ENCODE peak calls at places on chromosomes 5 and 9, in four cellular contexts. N is hepatocyte, O is A549, F is IMR-90. V is an unnamed sample.

GRCh38 chr5:175709276-175709781 is 51.5 kb downstream of the HRH2 start:
- DNase-seq in O (no peak), F (no peak), N (no peak), V (no peak)

GRCh38 chr5:138900281-138900965 is 25.3 kb upstream of the LRRTM2 start:
- DNase-seq in F (peak), O (no peak), N (no peak), V (peak)

GRCh38 chr9:17588395-17588794 is 9.5 kb downstream of the SH3GL2 start:
- DNase-seq in O (no peak), F (no peak), N (no peak), V (no peak)

GRCh38 chr5:154860123-154860522 is 1.7 kb downstream of the CNOT8 start:
- DNase-seq in N (no peak), O (no peak), F (peak), V (peak)

GRCh38 chr9:85522459-85523092 is 219.2 kb downstream of the AGTPBP1 start:
- DNase-seq in N (peak), F (peak), O (peak), V (peak)

GRCh38 chr5:32552936-32553335 is 32.4 kb upstream of the SUB1 start:
- DNase-seq in F (no peak), N (no peak), O (no peak), V (no peak)

GRCh38 chr9:109270971-109271900 is 49.6 kb downstream of the EPB41L4B start:
- DNase-seq in N (no peak), O (no peak), F (no peak), V (no peak)

GRCh38 chr5:11149136-11149535 is 388.1 kb upstream of the DAP start:
- DNase-seq in N (no peak), O (no peak), F (no peak), V (no peak)

GRCh38 chr9:91948423-91949292 is 1.4 kb downstream of the ROR2 start:
- DNase-seq in N (peak), F (peak), O (peak), V (peak)

GRCh38 chr5:7094626-7095025 is 301.3 kb upstream of the ADCY2 start:
- DNase-seq in N (peak), F (no peak), O (no peak), V (no peak)

GRCh38 chr5:29169851-29170250 is 2023.6 kb upstream of the CDH6 start:
- DNase-seq in N (no peak), O (no peak), F (no peak), V (no peak)

GRCh38 chr9:133420392-133420827 is 1.8 kb upstream of the ADAMTS13 start:
- DNase-seq in N (no peak), F (no peak), O (no peak), V (no peak)

GRCh38 chr9:121271368-121272351 is 3.7 kb downstream of the GSN start:
- DNase-seq in N (peak), O (no peak), F (peak), V (peak)

GRCh38 chr5:162939962-162940361 is 497.4 kb upstream of the CCNG1 start:
- DNase-seq in N (no peak), F (no peak), O (no peak), V (no peak)

GRCh38 chr5:109454726-109455505 is 45.1 kb upstream of the PJA2 start:
- DNase-seq in O (no peak), F (peak), N (no peak), V (peak)

GRCh38 chr5:53908752-53909151 is 348.3 kb downstream of the NDUFS4 start:
- DNase-seq in O (no peak), F (no peak), N (no peak), V (no peak)

GRCh38 chr5:142506046-142506445 is 179.8 kb downstream of the FGF1 start:
- DNase-seq in N (no peak), F (peak), O (no peak), V (peak)

GRCh38 chr5:175788155-175788787 is 83.1 kb upstream of the CPLX2 start:
- DNase-seq in O (no peak), F (no peak), N (no peak), V (no peak)

GRCh38 chr9:75451045-75451444 is 362.7 kb downstream of the OSTF1 start:
- DNase-seq in N (no peak), F (no peak), O (no peak), V (no peak)

GRCh38 chr5:81014348-81014747 is 54.2 kb downstream of the RASGRF2 start:
- DNase-seq in O (no peak), N (no peak), F (no peak), V (peak)

GRCh38 chr5:66697796-66698564 is 101.8 kb downstream of the MAST4 start:
- DNase-seq in O (no peak), N (no peak), F (no peak), V (no peak)

GRCh38 chr9:129547869-129548570 is 72.9 kb downstream of the C9orf50 start:
- DNase-seq in F (no peak), O (no peak), N (no peak), V (no peak)

GRCh38 chr9:93598647-93599241 is 22.4 kb downstream of the PHF2 start:
- DNase-seq in F (no peak), N (peak), O (no peak), V (peak)

GRCh38 chr5:167678457-167678856 is 613.0 kb upstream of the WWC1 start:
- DNase-seq in O (no peak), N (no peak), F (no peak), V (no peak)

GRCh38 chr5:91006708-91007107 is 376.4 kb downstream of the ARRDC3 start:
- DNase-seq in O (no peak), F (no peak), N (no peak), V (no peak)

GRCh38 chr9:92266486-92266885 is 27.0 kb downstream of the IARS1 start:
- DNase-seq in F (no peak), N (no peak), O (no peak), V (no peak)

GRCh38 chr9:71681104-71681707 is 87.1 kb downstream of the CEMIP2 start:
- DNase-seq in N (no peak), O (no peak), F (peak), V (peak)

GRCh38 chr5:109533847-109534272 is 124.1 kb upstream of the PJA2 start:
- DNase-seq in O (no peak), N (no peak), F (no peak), V (peak)

GRCh38 chr9:34540826-34541225 is 18.0 kb upstream of the ENHO start:
- DNase-seq in O (no peak), N (peak), F (peak), V (peak)

GRCh38 chr5:175883506-175883905 is 12.1 kb downstream of the CPLX2 start:
- DNase-seq in N (no peak), O (no peak), F (no peak), V (no peak)

GRCh38 chr9:137434498-137435380 is 6.4 kb downstream of the ENTPD8 start:
- DNase-seq in F (no peak), O (no peak), N (no peak), V (no peak)

GRCh38 chr9:127776919-127777280 is 1.6 kb downstream of the SH2D3C start:
- DNase-seq in O (no peak), F (no peak), N (no peak), V (no peak)

GRCh38 chr5:154626876-154627552 is 128.2 kb upstream of the LARP1 start:
- DNase-seq in F (no peak), N (no peak), O (no peak), V (no peak)

GRCh38 chr9:130949188-130950038 is 10.4 kb upstream of the FIBCD1 start:
- DNase-seq in O (no peak), F (no peak), N (peak), V (no peak)

GRCh38 chr9:130984476-130984875 is 24.5 kb upstream of the LAMC3 start:
- DNase-seq in O (no peak), N (no peak), F (no peak), V (no peak)

GRCh38 chr5:7878381-7878873 is 9.5 kb downstream of the MTRR start:
- DNase-seq in O (no peak), F (peak), N (no peak), V (peak)

GRCh38 chr9:136059851-136060670 is 35.0 kb downstream of the NACC2 start:
- DNase-seq in F (peak), N (peak), O (no peak), V (peak)

GRCh38 chr5:124519396-124519795 is 227.0 kb downstream of the ZNF608 start:
- DNase-seq in O (no peak), F (peak), N (peak), V (peak)

GRCh38 chr5:16492398-16493175 is 27.0 kb upstream of the ZNF622 start:
- DNase-seq in F (peak), O (peak), N (no peak), V (peak)